ENCODE peak calls at places on chromosome 19, in seven cellular contexts. Q, C, X, D, H, F and W are unnamed samples.

GRCh38 chr19:48618278-48618915 is 581 bp downstream of the RPL18 start:
- DNase-seq in Q (no peak), C (no peak), X (no peak), D (no peak), H (no peak), F (peak), W (no peak)

GRCh38 chr19:37907735-37908066 is 693 bp downstream of the SIPA1L3 start:
- DNase-seq in Q (no peak), C (no peak), X (no peak), D (no peak), H (no peak), F (no peak), W (no peak)

GRCh38 chr19:12868540-12869112 is 12.6 kb downstream of the DNASE2 start:
- DNase-seq in Q (no peak), C (no peak), X (no peak), D (no peak), H (no peak), F (no peak), W (no peak)

GRCh38 chr19:32219881-32220552 is 125.4 kb upstream of the ZNF507 start:
- DNase-seq in Q (no peak), C (no peak), X (no peak), D (no peak), H (no peak), F (no peak), W (no peak)

GRCh38 chr19:2215281-2215751 is 20.8 kb downstream of the PLEKHJ1 start:
- DNase-seq in Q (no peak), C (no peak), X (no peak), D (no peak), H (no peak), F (no peak), W (no peak)

GRCh38 chr19:10654610-10655456 is 687 bp downstream of the ILF3 start:
- DNase-seq in Q (no peak), C (peak), X (peak), D (no peak), H (peak), F (no peak), W (peak)

GRCh38 chr19:41997121-41997850 is 3.3 kb upstream of the ATP1A3 start:
- DNase-seq in Q (no peak), C (no peak), X (no peak), D (no peak), H (no peak), F (no peak), W (peak)

GRCh38 chr19:55552620-55553019 is 7.3 kb upstream of the SBK3 start:
- DNase-seq in Q (no peak), C (peak), X (no peak), D (peak), H (no peak), F (no peak), W (no peak)

GRCh38 chr19:53624776-53625540 is 6.8 kb upstream of the DPRX start:
- DNase-seq in Q (no peak), C (no peak), X (no peak), D (no peak), H (no peak), F (no peak), W (no peak)

GRCh38 chr19:46616631-46617322 is 8.1 kb downstream of the PTGIR start:
- DNase-seq in Q (no peak), C (peak), X (no peak), D (no peak), H (no peak), F (no peak), W (no peak)

GRCh38 chr19:48154003-48154402 is 16.1 kb downstream of the LIG1 start:
- DNase-seq in Q (no peak), C (no peak), X (no peak), D (no peak), H (no peak), F (no peak), W (no peak)

GRCh38 chr19:20999731-21000352 is 20.6 kb upstream of the ZNF430 start:
- DNase-seq in Q (no peak), C (peak), X (peak), D (peak), H (peak), F (peak), W (peak)

GRCh38 chr19:4328243-4328990 is 10.2 kb downstream of the STAP2 start:
- DNase-seq in Q (no peak), C (peak), X (peak), D (no peak), H (peak), F (peak), W (peak)

GRCh38 chr19:3397266-3398022 is 31.1 kb downstream of the NFIC start:
- DNase-seq in Q (no peak), C (peak), X (no peak), D (no peak), H (no peak), F (no peak), W (no peak)

GRCh38 chr19:48379058-48379457 is 12.3 kb downstream of the KDELR1 start:
- DNase-seq in Q (no peak), C (no peak), X (no peak), D (no peak), H (no peak), F (no peak), W (no peak)

GRCh38 chr19:48918801-48919247 is 14.7 kb upstream of the DHDH start:
- DNase-seq in Q (no peak), C (no peak), X (no peak), D (no peak), H (no peak), F (no peak), W (no peak)

GRCh38 chr19:43774103-43774939 is 6.5 kb downstream of the KCNN4 start:
- DNase-seq in Q (no peak), C (no peak), X (no peak), D (no peak), H (no peak), F (no peak), W (peak)

GRCh38 chr19:18349524-18350128 is 9.2 kb downstream of the PGPEP1 start:
- DNase-seq in Q (no peak), C (no peak), X (peak), D (peak), H (peak), F (no peak), W (no peak)

GRCh38 chr19:49327878-49328544 is 3.0 kb upstream of the SLC6A16 start:
- DNase-seq in Q (no peak), C (no peak), X (no peak), D (no peak), H (no peak), F (no peak), W (no peak)

GRCh38 chr19:2867025-2867991 is at the start of gene ZNF556:
- DNase-seq in Q (no peak), C (no peak), X (no peak), D (no peak), H (no peak), F (no peak), W (no peak)

GRCh38 chr19:51809787-51810186 is 14.8 kb downstream of the FPR3 start:
- DNase-seq in Q (no peak), C (no peak), X (no peak), D (no peak), H (peak), F (no peak), W (no peak)

GRCh38 chr19:45767881-45768643 is 990 bp downstream of the SIX5 start:
- DNase-seq in Q (no peak), C (peak), X (peak), D (no peak), H (peak), F (no peak), W (peak)

GRCh38 chr19:35346193-35347052 is 1.3 kb upstream of the FFAR1 start:
- DNase-seq in Q (no peak), C (no peak), X (peak), D (no peak), H (no peak), F (peak), W (no peak)

GRCh38 chr19:48396871-48397176 is 3.4 kb downstream of the GRIN2D start:
- DNase-seq in Q (no peak), C (no peak), X (no peak), D (no peak), H (no peak), F (no peak), W (no peak)

GRCh38 chr19:12843328-12843727 is 5.0 kb downstream of the MAST1 start:
- DNase-seq in Q (no peak), C (no peak), X (no peak), D (no peak), H (no peak), F (no peak), W (no peak)

GRCh38 chr19:58021541-58022282 is 12.1 kb upstream of the ZSCAN1 start:
- DNase-seq in Q (no peak), C (peak), X (no peak), D (peak), H (peak), F (no peak), W (no peak)

GRCh38 chr19:16316506-16316882 is 8.1 kb upstream of the KLF2 start:
- DNase-seq in Q (no peak), C (no peak), X (no peak), D (no peak), H (no peak), F (no peak), W (no peak)